ENCODE peak calls at places on chromosome 3, in ten cellular contexts. K is endothelial cell of umbilical vein, Y is right lobe of liver, O is transverse colon, C is uterus, S is HepG2, X is heart left ventricle, P is A549, U is HCT116, I is esophagus squamous epithelium. V is an unnamed sample.

GRCh38 chr3:158313344-158313927 is 203.5 kb downstream of the RSRC1 start:
- DNase-seq in I (no peak), P (peak), S (peak), C (no peak), O (no peak), K (peak), Y (no peak), U (peak), X (no peak), V (no peak)

GRCh38 chr3:36493051-36493450 is 112.7 kb downstream of the STAC start:
- DNase-seq in K (no peak), U (no peak), Y (no peak), X (no peak), S (no peak), C (no peak), I (no peak), O (no peak), P (no peak), V (no peak)

GRCh38 chr3:182969277-182969676 is 11.1 kb downstream of the DCUN1D1 start:
- DNase-seq in I (no peak), O (no peak), Y (no peak), X (no peak), K (no peak), P (peak), S (no peak), U (no peak), C (no peak), V (no peak)

GRCh38 chr3:188088948-188089685 is 64.8 kb upstream of the LPP start:
- DNase-seq in C (no peak), P (no peak), O (no peak), K (no peak), I (no peak), X (no peak), U (no peak), Y (no peak), S (peak), V (no peak)

GRCh38 chr3:186400677-186401076 is 38.6 kb upstream of the DGKG start:
- DNase-seq in X (no peak), O (no peak), Y (no peak), C (no peak), I (no peak), S (no peak), P (no peak), U (no peak), K (no peak), V (no peak)

GRCh38 chr3:23662079-23662617 is 143.6 kb upstream of the UBE2E1 start:
- DNase-seq in I (no peak), K (no peak), Y (no peak), P (no peak), U (no peak), O (no peak), C (no peak), S (no peak), X (no peak), V (no peak)

GRCh38 chr3:8584661-8585060 is 59.9 kb downstream of the SSUH2 start:
- DNase-seq in I (no peak), U (no peak), O (no peak), S (no peak), K (no peak), P (no peak), C (no peak), Y (no peak), X (no peak), V (no peak)

GRCh38 chr3:9955611-9956352 is 3.6 kb upstream of the PRRT3 start:
- DNase-seq in P (no peak), Y (no peak), C (no peak), S (no peak), I (no peak), U (no peak), O (no peak), X (no peak), K (no peak), V (no peak)

GRCh38 chr3:193620650-193621049 is 27.6 kb downstream of the OPA1 start:
- DNase-seq in X (no peak), O (no peak), U (no peak), I (no peak), Y (no peak), C (no peak), K (peak), S (no peak), P (no peak), V (no peak)

GRCh38 chr3:160808838-160809237 is 52.8 kb downstream of the PPM1L start:
- DNase-seq in I (no peak), K (no peak), S (no peak), Y (peak), U (no peak), C (no peak), O (no peak), X (peak), P (no peak), V (no peak)

GRCh38 chr3:71395470-71395869 is 188.1 kb downstream of the FOXP1 start:
- DNase-seq in O (no peak), C (no peak), K (no peak), X (no peak), Y (no peak), U (no peak), S (no peak), P (no peak), I (no peak), V (no peak)

GRCh38 chr3:188697127-188697526 is 474.6 kb upstream of the TPRG1 start:
- DNase-seq in O (no peak), Y (no peak), P (no peak), C (no peak), U (no peak), X (no peak), I (no peak), S (no peak), K (no peak), V (no peak)

GRCh38 chr3:64104691-64105101 is 81.4 kb upstream of the PSMD6 start:
- DNase-seq in P (no peak), I (no peak), S (no peak), X (no peak), C (no peak), O (no peak), U (no peak), Y (no peak), K (no peak), V (no peak)

GRCh38 chr3:121574449-121574848 is 6.7 kb downstream of the ARGFX start:
- DNase-seq in O (peak), P (no peak), X (no peak), K (no peak), C (no peak), U (peak), I (no peak), S (peak), Y (no peak), V (peak)

GRCh38 chr3:154025007-154025406 is 96.2 kb upstream of the ARHGEF26 start:
- DNase-seq in O (no peak), S (no peak), K (no peak), C (no peak), Y (no peak), P (no peak), U (no peak), X (no peak), I (no peak), V (no peak)

GRCh38 chr3:47381317-47382157 is 716 bp downstream of the PTPN23 start:
- DNase-seq in O (peak), S (peak), I (peak), P (peak), U (peak), K (peak), C (peak), Y (peak), X (peak), V (peak)

GRCh38 chr3:133964547-133964946 is 65.2 kb downstream of the SLCO2A1 start:
- DNase-seq in X (no peak), C (no peak), I (no peak), Y (no peak), U (peak), P (peak), O (no peak), K (no peak), S (peak), V (no peak)

GRCh38 chr3:127082066-127082465 is 99.2 kb downstream of the PLXNA1 start:
- DNase-seq in I (no peak), P (no peak), S (no peak), Y (no peak), C (no peak), K (no peak), X (no peak), U (no peak), O (no peak), V (no peak)

GRCh38 chr3:141840737-141841544 is 35.5 kb upstream of the ATP1B3 start:
- DNase-seq in X (no peak), O (no peak), P (no peak), K (peak), S (no peak), U (peak), Y (no peak), C (no peak), I (no peak), V (no peak)

GRCh38 chr3:62226601-62227339 is 146.6 kb downstream of the FEZF2 start:
- DNase-seq in S (no peak), C (no peak), O (no peak), X (no peak), P (no peak), I (no peak), Y (no peak), K (no peak), U (no peak), V (no peak)

GRCh38 chr3:150168694-150169093 is 198.0 kb upstream of the PFN2 start:
- DNase-seq in O (no peak), U (no peak), C (peak), S (no peak), I (no peak), X (no peak), K (no peak), P (no peak), Y (peak), V (peak)

GRCh38 chr3:121976727-121977126 is 45.3 kb downstream of the ILDR1 start:
- DNase-seq in P (no peak), S (no peak), Y (no peak), C (no peak), I (no peak), O (no peak), X (no peak), K (no peak), U (no peak), V (no peak)

GRCh38 chr3:69324362-69325025 is 61.4 kb downstream of the FRMD4B start:
- DNase-seq in U (no peak), C (no peak), S (peak), O (no peak), Y (no peak), K (no peak), P (no peak), I (no peak), X (no peak), V (no peak)
- TF ChIP-seq CTCF in U (peak), C (no peak), S (peak), O (no peak), Y (peak), K (no peak), P (peak), I (no peak), X (peak), V (no peak)

GRCh38 chr3:181383201-181383600 is 328.5 kb upstream of the SOX2 start:
- DNase-seq in I (no peak), S (no peak), O (no peak), P (no peak), U (no peak), C (no peak), Y (no peak), K (no peak), X (no peak), V (no peak)
- H3K4me3 ChIP-seq in I (no peak), S (no peak), O (no peak), P (no peak), U (no peak), C (no peak), Y (no peak), K (no peak), X (no peak), V (no peak)

GRCh38 chr3:42853056-42853455 is 22.6 kb downstream of the CYP8B1 start:
- DNase-seq in O (no peak), C (no peak), P (no peak), S (no peak), K (no peak), X (no peak), I (no peak), Y (no peak), U (no peak), V (no peak)

GRCh38 chr3:42850263-42850662 is 25.4 kb downstream of the CYP8B1 start:
- DNase-seq in S (no peak), K (no peak), P (no peak), X (no peak), C (no peak), U (no peak), O (no peak), I (no peak), Y (no peak), V (no peak)

GRCh38 chr3:42851228-42851834 is 24.3 kb downstream of the CYP8B1 start:
- DNase-seq in C (no peak), S (no peak), P (no peak), Y (no peak), O (no peak), I (no peak), X (no peak), U (no peak), K (no peak), V (no peak)

GRCh38 chr3:42853739-42854302 is 21.9 kb downstream of the CYP8B1 start:
- DNase-seq in P (no peak), S (peak), I (no peak), Y (no peak), C (no peak), K (no peak), O (no peak), U (no peak), X (no peak), V (no peak)

GRCh38 chr3:42852443-42852842 is 23.2 kb downstream of the CYP8B1 start:
- DNase-seq in O (no peak), P (no peak), U (no peak), K (no peak), X (no peak), I (no peak), C (no peak), S (no peak), Y (peak), V (peak)
- TF ChIP-seq POLR2A in O (no peak), P (no peak), U (no peak), K (no peak), X (no peak), I (no peak), C (no peak), S (no peak), Y (peak), V (no peak)

GRCh38 chr3:125165189-125165947 is 47.2 kb downstream of the SLC12A8 start:
- DNase-seq in O (no peak), X (peak), S (peak), U (no peak), P (no peak), C (no peak), K (peak), Y (peak), I (no peak), V (peak)
- TF ChIP-seq CTCF in O (peak), X (peak), S (peak), U (peak), P (no peak), C (peak), K (peak), Y (peak), I (peak), V (peak)

GRCh38 chr3:50323614-50324199 is 1.2 kb upstream of the HYAL2 start:
- DNase-seq in O (no peak), X (peak), I (no peak), P (no peak), U (no peak), K (peak), Y (peak), C (peak), S (no peak), V (peak)
- H3K4me3 ChIP-seq in O (no peak), X (peak), I (no peak), P (no peak), U (no peak), K (peak), Y (no peak), C (no peak), S (no peak), V (no peak)

DNA sequence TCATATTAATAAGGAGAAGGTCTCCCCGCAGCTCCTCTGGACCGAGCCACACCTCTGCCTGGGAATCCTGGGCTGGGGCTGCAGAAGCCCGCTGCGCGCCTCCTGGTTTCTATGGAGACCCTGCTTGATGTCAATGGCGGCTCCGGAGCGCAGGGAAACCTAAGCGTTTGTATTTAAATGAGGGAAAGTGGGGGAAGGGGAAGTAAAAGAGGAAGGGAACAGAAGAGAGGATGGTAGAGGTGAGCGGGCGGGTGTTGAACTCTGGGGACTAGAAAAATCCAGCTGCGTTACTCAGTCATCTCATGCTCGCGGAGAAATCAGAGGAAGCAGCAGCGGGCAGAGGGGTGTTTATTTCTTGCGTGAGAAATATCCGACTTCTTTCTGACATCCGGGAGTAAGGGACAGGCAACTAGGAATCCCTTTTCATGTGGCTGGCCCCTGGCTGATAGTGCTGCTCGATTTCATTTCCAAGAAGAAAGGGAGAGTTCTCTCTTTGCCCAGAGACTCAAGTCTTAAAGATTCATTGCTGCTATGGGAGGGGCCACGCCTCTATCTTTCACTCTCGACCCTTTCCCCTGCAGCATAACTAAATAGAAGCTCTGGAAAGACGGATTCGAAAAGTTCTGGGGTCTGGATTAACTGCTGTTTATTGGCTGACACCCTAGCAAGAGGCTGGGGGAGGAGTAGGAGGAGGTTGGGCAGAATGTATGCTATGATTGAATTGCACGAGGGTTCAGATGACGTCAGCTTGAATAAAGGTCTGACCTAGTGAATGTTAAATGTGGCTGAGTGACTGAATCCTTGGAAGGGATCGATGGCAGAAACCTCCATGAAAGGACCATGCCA is 110.5 kb upstream of the GAP43 start:
- DNase-seq in O (no peak), P (peak), I (no peak), X (peak), K (peak), U (no peak), C (peak), Y (peak), S (no peak), V (peak)
- TF ChIP-seq POLR2A in O (no peak), P (no peak), I (no peak), X (no peak), K (no peak), U (no peak), C (no peak), Y (no peak), S (no peak), V (no peak)

GRCh38 chr3:12117473-12117872 is 41.2 kb downstream of the TIMP4 start:
- DNase-seq in C (no peak), K (no peak), Y (no peak), I (no peak), P (no peak), U (no peak), O (no peak), X (no peak), S (no peak), V (no peak)
- TF ChIP-seq CTCF in C (no peak), K (no peak), Y (no peak), I (no peak), P (no peak), U (no peak), O (no peak), X (no peak), S (no peak), V (no peak)

DNA sequence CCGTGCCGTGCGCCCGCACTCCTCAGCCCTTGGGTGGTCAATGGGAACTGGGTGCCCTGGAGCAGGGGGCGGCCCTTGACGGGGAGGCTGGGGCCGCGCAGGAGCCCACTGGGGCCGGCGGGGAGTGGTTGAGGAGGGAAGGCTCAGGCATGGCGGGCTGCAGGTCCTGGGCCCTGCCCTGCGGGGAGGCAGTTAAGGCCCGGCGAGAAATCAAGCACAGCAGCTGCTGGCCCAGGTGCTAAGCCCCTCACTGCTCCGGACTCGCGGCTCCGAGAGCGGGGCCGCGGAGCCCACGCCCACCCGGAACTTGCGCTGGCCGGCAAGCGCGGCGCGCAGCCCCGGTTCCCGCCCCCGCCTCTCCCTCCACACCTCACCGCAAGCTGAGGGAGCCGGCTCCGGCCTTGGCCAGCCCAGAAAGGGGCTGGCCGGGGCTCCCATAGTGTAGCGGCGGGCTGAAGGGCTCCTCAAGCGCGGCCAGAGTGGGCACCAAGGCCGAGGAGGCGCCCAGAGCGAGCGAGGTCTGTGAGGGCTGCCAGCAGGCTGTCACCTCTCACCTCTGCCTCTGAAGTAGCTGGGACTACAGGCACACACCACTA is 7.8 kb downstream of the GP9 start:
- DNase-seq in O (no peak), Y (no peak), C (no peak), K (peak), U (no peak), I (no peak), S (no peak), X (peak), P (no peak), V (no peak)
- H3K4me3 ChIP-seq in O (peak), Y (peak), C (peak), K (no peak), U (no peak), I (peak), S (no peak), X (peak), P (no peak), V (no peak)